ENCODE peak calls at places on chromosome 18, in six cellular contexts. F, P, C, L, I and O are unnamed samples.
A peak's percentile ranks its signal among the peaks of the same experiment; 100 is the strongest.

GRCh38 chr18:713135-713490 is 683 bp upstream of the ENOSF1 start:
- DNase-seq in F (no peak), P (no peak), I (no peak), C (no peak), L (no peak), O (no peak)

GRCh38 chr18:26656944-26657536 is 108.7 kb upstream of the KCTD1 start:
- DNase-seq in F (peak; percentile 75), I (peak; percentile 57), P (peak; percentile 64), C (peak; percentile 4), L (peak; percentile 90), O (peak; percentile 85)

GRCh38 chr18:3525870-3526420 is 76.0 kb downstream of the TGIF1 start:
- DNase-seq in F (no peak), C (peak; percentile 58), L (peak; percentile 7), I (no peak), P (peak; percentile 61), O (no peak)

GRCh38 chr18:72376256-72376655 is 167.9 kb downstream of the CBLN2 start:
- DNase-seq in I (no peak), L (no peak), P (no peak), F (no peak), C (no peak), O (no peak)

GRCh38 chr18:58556333-58557012 is 72.4 kb downstream of the ALPK2 start:
- DNase-seq in P (no peak), I (no peak), L (peak; percentile 76), F (no peak), C (no peak), O (no peak)

GRCh38 chr18:46411862-46412690 is 244.9 kb downstream of the LOXHD1 start:
- DNase-seq in L (peak; percentile 83), I (no peak), F (no peak), C (no peak), P (peak; percentile 85), O (no peak)

GRCh38 chr18:40371673-40372072 is 1583.4 kb upstream of the PIK3C3 start:
- DNase-seq in L (no peak), F (peak; percentile 75), P (no peak), I (no peak), C (no peak), O (peak; percentile 82)

GRCh38 chr18:37577051-37577611 is 11.5 kb upstream of the CELF4 start:
- DNase-seq in F (no peak), C (no peak), I (no peak), L (no peak), P (no peak), O (peak; percentile 5)

GRCh38 chr18:32714571-32715148 is 58.2 kb downstream of the KLHL14 start:
- DNase-seq in I (peak; percentile 62), P (peak; percentile 88), F (peak; percentile 14), C (peak; percentile 44), L (peak; percentile 95), O (peak; percentile 62)